ENCODE peak calls at places on chromosomes 13 and 19, in five cellular contexts. N is brain microvascular endothelial cell, F is fibroblast of mammary gland, A is BE2C, H is fibroblast of lung. X is an unnamed sample.

GRCh38 chr13:106602178-106602577 is 34.2 kb upstream of the ARGLU1 start:
- DNase-seq in N (no peak), H (no peak), A (no peak), F (no peak), X (no peak)

GRCh38 chr13:46211116-46211515 is 612 bp upstream of the LRRC63 start:
- DNase-seq in A (no peak), H (no peak), F (no peak), N (no peak), X (no peak)

GRCh38 chr13:23414682-23415081 is 18.8 kb downstream of the SACS start:
- DNase-seq in N (no peak), H (no peak), A (no peak), F (no peak), X (no peak)

GRCh38 chr19:18156841-18157464 is 4.0 kb downstream of the PIK3R2 start:
- DNase-seq in F (peak; percentile 87), H (peak; percentile 93), A (peak; percentile 98), N (peak; percentile 77), X (peak; percentile 5)

GRCh38 chr19:3479177-3479818 is 1.0 kb downstream of the SMIM24 start:
- DNase-seq in F (peak; percentile 27), A (peak; percentile 63), N (no peak), H (no peak), X (no peak)

GRCh38 chr13:49340161-49340560 is 92.4 kb downstream of the CDADC1 start:
- DNase-seq in H (no peak), F (no peak), N (no peak), A (no peak), X (no peak)

GRCh38 chr13:24040835-24041234 is 119.7 kb upstream of the SPATA13 start:
- DNase-seq in H (no peak), N (no peak), A (no peak), F (no peak), X (no peak)

GRCh38 chr19:13004273-13004672 is 9.0 kb downstream of the NFIX start:
- DNase-seq in H (no peak), A (no peak), N (no peak), F (no peak), X (no peak)

GRCh38 chr19:58395220-58395978 is at the start of gene RNF225:
- DNase-seq in H (no peak), A (peak; percentile 32), N (no peak), F (peak; percentile 13), X (no peak)

GRCh38 chr19:1715540-1715939 is 37.8 kb upstream of the ONECUT3 start:
- DNase-seq in H (no peak), F (no peak), A (no peak), N (no peak), X (no peak)

GRCh38 chr13:56351041-56351440 is 789.7 kb upstream of the PRR20A start:
- DNase-seq in H (no peak), A (peak; percentile 35), N (no peak), F (no peak), X (no peak)

GRCh38 chr19:58399903-58400637 is 4.6 kb downstream of the RNF225 start:
- DNase-seq in H (no peak), N (no peak), A (no peak), F (no peak), X (no peak)

GRCh38 chr19:16373079-16373478 is 48.5 kb downstream of the KLF2 start:
- DNase-seq in F (no peak), A (no peak), H (no peak), N (no peak), X (no peak)

GRCh38 chr19:1313695-1314613 is 28.3 kb downstream of the EFNA2 start:
- DNase-seq in A (peak; percentile 21), N (no peak), F (no peak), H (no peak), X (no peak)

GRCh38 chr13:20546559-20546958 is 20.4 kb upstream of the IFT88 start:
- DNase-seq in N (no peak), A (no peak), H (no peak), F (no peak), X (no peak)

GRCh38 chr19:1725100-1726064 is 27.9 kb upstream of the ONECUT3 start:
- DNase-seq in F (peak; percentile 24), A (peak; percentile 82), H (peak; percentile 34), N (no peak), X (no peak)

GRCh38 chr19:28497137-28497536 is 715.8 kb downstream of the UQCRFS1 start:
- DNase-seq in A (no peak), H (no peak), F (no peak), N (peak; percentile 6), X (peak; percentile 49)

GRCh38 chr19:29626386-29626785 is 20.3 kb downstream of the POP4 start:
- DNase-seq in H (no peak), A (no peak), F (no peak), N (no peak), X (no peak)

GRCh38 chr13:40490086-40490723 is 176.2 kb downstream of the FOXO1 start:
- DNase-seq in F (no peak), N (no peak), H (no peak), A (no peak), X (no peak)

GRCh38 chr13:112132142-112132541 is 65.2 kb downstream of the SOX1 start:
- DNase-seq in F (no peak), N (no peak), A (no peak), H (no peak), X (no peak)

GRCh38 chr13:77930430-77930829 is 11.8 kb upstream of the EDNRB start:
- DNase-seq in N (no peak), A (no peak), H (no peak), F (no peak), X (no peak)

GRCh38 chr19:39874404-39874803 is 28.2 kb upstream of the FBL start:
- DNase-seq in A (no peak), N (no peak), H (no peak), F (no peak), X (no peak)

GRCh38 chr13:113845723-113846638 is 17.9 kb downstream of the GAS6 start:
- DNase-seq in H (no peak), A (no peak), F (no peak), N (no peak), X (no peak)

GRCh38 chr19:21824679-21825078 is 11.3 kb downstream of the ZNF43 start:
- DNase-seq in A (no peak), F (no peak), N (no peak), H (peak; percentile 9), X (no peak)

GRCh38 chr13:28679628-28680027 is 20.7 kb downstream of the POMP start:
- DNase-seq in A (no peak), N (no peak), H (peak; percentile 29), F (peak; percentile 33), X (no peak)

GRCh38 chr13:43878897-43879322 is 630 bp downstream of the CCDC122 start:
- DNase-seq in N (peak; percentile 77), A (no peak), F (peak; percentile 79), H (peak; percentile 72), X (peak; percentile 45)

GRCh38 chr13:79775830-79776229 is 294.9 kb downstream of the NDFIP2 start:
- DNase-seq in N (peak; percentile 77), A (peak; percentile 39), F (peak; percentile 80), H (peak; percentile 88), X (peak; percentile 57)

GRCh38 chr13:75368167-75368566 is 113.8 kb downstream of the TBC1D4 start:
- DNase-seq in F (peak; percentile 95), H (peak; percentile 93), A (no peak), N (peak; percentile 88), X (peak; percentile 83)

GRCh38 chr19:3065675-3066357 is 3.5 kb upstream of the TLE5 start:
- DNase-seq in A (no peak), H (no peak), N (no peak), F (no peak), X (no peak)

GRCh38 chr19:33660426-33661160 is 38.8 kb downstream of the CHST8 start:
- DNase-seq in F (no peak), A (no peak), N (no peak), H (no peak), X (no peak)

GRCh38 chr19:43928820-43929219 is 6.3 kb downstream of the ZNF45 start:
- DNase-seq in F (no peak), N (no peak), H (no peak), A (no peak), X (no peak)
- H3K4me3 ChIP-seq in F (no peak overlapping the region), N (no peak overlapping the region), H (no peak overlapping the region), A (no peak overlapping the region), X (no peak overlapping the region)

GRCh38 chr13:31377946-31378345 is 178.2 kb downstream of the B3GLCT start:
- DNase-seq in F (no peak), H (no peak), N (no peak), A (no peak), X (no peak)
- TF ChIP-seq CTCF in F (no peak), H (no peak), N (no peak), A (no peak), X (no peak)

GRCh38 chr19:47509170-47509847 is 5.6 kb downstream of the NAPA start:
- DNase-seq in F (no peak), H (no peak), N (no peak), A (no peak), X (no peak)

GRCh38 chr19:47510516-47511127 is 4.2 kb downstream of the NAPA start:
- DNase-seq in F (no peak), H (no peak), N (no peak), A (no peak), X (no peak)

GRCh38 chr19:47511128-47511517 is 3.7 kb downstream of the NAPA start:
- DNase-seq in N (no peak), F (peak; percentile 67), H (no peak), A (no peak), X (no peak)

GRCh38 chr19:47508721-47509120 is 6.1 kb downstream of the NAPA start:
- DNase-seq in N (no peak), A (no peak), F (no peak), H (no peak), X (no peak)

DNA sequence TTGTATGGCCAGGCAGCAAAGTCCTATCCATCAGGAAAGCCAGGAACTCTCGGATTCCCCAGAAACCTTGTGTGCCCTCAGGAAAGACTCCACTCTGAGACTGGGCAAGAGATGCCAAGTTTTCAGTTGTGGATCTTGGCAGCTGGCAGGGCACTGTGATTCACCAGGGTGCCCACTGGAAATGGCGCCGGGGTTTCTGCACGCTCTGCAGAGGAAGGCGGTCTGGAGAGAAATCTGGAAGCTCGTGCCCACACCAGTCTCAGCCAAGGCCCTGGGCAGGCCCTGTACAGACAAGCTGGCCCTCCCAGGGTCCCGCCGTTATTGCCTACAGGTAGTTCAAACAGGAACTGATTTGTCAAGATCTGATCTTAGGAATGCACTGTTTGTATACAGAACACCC is 4.9 kb downstream of the NAPA start:
- DNase-seq in H (no peak), A (no peak), F (no peak), N (no peak), X (no peak)
- H3K4me3 ChIP-seq in H (no peak overlapping the region), A (no peak overlapping the region), F (no peak overlapping the region), N (no peak overlapping the region), X (no peak overlapping the region)

DNA sequence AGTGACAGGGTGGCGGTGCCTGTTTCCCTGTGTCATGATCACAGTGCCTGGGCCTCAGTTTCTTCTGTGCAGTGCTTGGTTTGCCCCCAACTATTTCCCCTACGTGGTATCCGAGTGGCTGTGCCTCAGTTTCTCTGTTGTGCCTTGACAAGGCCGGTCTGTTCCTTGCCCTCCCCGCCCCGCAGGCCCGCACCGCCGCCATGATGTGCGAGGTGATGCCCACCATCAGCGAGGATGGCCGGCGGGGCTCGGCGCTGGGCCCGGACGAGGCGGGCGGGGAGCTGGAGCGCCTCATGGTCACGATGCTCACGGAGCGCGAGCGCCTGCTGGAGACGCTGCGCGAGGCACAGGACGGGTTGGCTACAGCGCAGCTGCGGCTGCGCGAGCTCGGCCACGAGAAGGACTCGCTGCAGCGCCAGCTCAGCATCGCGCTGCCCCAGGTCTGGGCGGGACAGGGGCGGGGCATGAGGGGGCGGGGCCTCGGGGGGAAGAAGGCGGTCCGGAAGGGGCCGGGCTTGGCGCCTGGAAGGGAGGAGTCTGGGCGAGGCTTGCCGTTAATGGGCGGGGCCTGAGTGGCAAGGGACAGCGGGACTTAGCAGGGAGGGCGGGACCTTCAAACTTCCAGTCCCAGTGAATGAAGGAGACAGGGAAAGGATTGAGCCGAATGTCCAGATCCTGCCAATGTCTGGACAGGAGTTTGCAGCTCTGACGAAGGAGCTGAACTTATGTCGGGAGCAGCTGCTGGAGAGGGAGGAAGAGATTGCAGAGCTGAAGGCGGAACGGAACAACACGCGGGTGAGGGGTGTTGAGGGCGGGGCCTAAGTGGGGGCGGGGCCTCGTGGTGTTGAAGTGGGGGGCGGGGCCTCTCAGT is 8.6 kb downstream of the PPFIA3 start:
- DNase-seq in F (peak; percentile 94), N (peak; percentile 94), H (peak; percentile 96), A (peak; percentile 97), X (peak; percentile 77)
- TF ChIP-seq CTCF in F (no peak), N (no peak), H (peak; percentile 6), A (no peak), X (no peak)